ENCODE peak calls at places on chromosomes 5 and 9, in four cellular contexts. L is H1, Z is WTC11, E is SK-N-SH. D is an unnamed sample.

GRCh38 chr5:127564002-127564769 is 46.7 kb downstream of the PRRC1 start:
- DNase-seq in L (no peak), Z (peak), E (peak), D (peak)

GRCh38 chr9:130311019-130311773 is 45.6 kb downstream of the HMCN2 start:
- DNase-seq in L (no peak), Z (no peak), E (no peak), D (no peak)

GRCh38 chr5:171425596-171426244 is 6.3 kb downstream of the FGF18 start:
- DNase-seq in L (no peak), Z (no peak), E (peak), D (no peak)

GRCh38 chr9:7148243-7148765 is 390.5 kb downstream of the KDM4C start:
- DNase-seq in L (no peak), Z (no peak), E (no peak), D (no peak)

GRCh38 chr9:68501159-68501506 is 39.5 kb downstream of the TMEM252 start:
- DNase-seq in L (no peak), Z (no peak), E (no peak), D (no peak)

GRCh38 chr9:115035872-115036612 is 81.9 kb downstream of the TNC start:
- DNase-seq in L (no peak), Z (no peak), E (no peak), D (no peak)

GRCh38 chr9:8904971-8905370 is 1105.4 kb upstream of the DMAC1 start:
- DNase-seq in L (no peak), Z (no peak), E (no peak), D (no peak)

GRCh38 chr5:134273642-134274361 is 47.9 kb upstream of the PPP2CA start:
- DNase-seq in L (no peak), Z (no peak), E (no peak), D (no peak)

GRCh38 chr9:136964833-136965422 is 12.4 kb upstream of the PTGDS start:
- DNase-seq in L (no peak), Z (no peak), E (no peak), D (peak)

GRCh38 chr5:145792840-145793239 is 42.3 kb downstream of the PRELID2 start:
- DNase-seq in L (no peak), Z (no peak), E (no peak), D (no peak)

GRCh38 chr9:106682420-106682819 is 180.5 kb upstream of the ZNF462 start:
- DNase-seq in L (no peak), Z (no peak), E (no peak), D (no peak)

GRCh38 chr5:99187611-99188010 is 258.8 kb upstream of the CHD1 start:
- DNase-seq in L (no peak), Z (no peak), E (no peak), D (no peak)

GRCh38 chr5:131163315-131164119 is 1.5 kb downstream of the HINT1 start:
- DNase-seq in L (no peak), Z (no peak), E (no peak), D (no peak)

GRCh38 chr5:172078027-172078426 is 71.6 kb upstream of the FBXW11 start:
- DNase-seq in L (no peak), Z (no peak), E (no peak), D (no peak)

GRCh38 chr5:178439411-178440162 is 150.6 kb downstream of the COL23A1 start:
- DNase-seq in L (no peak), Z (no peak), E (no peak), D (no peak)

GRCh38 chr5:113367586-113367985 is 67.2 kb downstream of the TSSK1B start:
- DNase-seq in L (no peak), Z (no peak), E (peak), D (peak)

GRCh38 chr5:82387041-82387818 is 109.1 kb upstream of the RPS23 start:
- DNase-seq in L (no peak), Z (no peak), E (peak), D (no peak)

GRCh38 chr5:172855597-172856292 is 21.7 kb downstream of the ERGIC1 start:
- DNase-seq in L (no peak), Z (no peak), E (peak), D (no peak)

GRCh38 chr5:172707285-172708182 is 63.5 kb downstream of the DUSP1 start:
- DNase-seq in L (peak), Z (peak), E (peak), D (no peak)

GRCh38 chr9:109475526-109475925 is 22.6 kb downstream of the PTPN3 start:
- DNase-seq in L (no peak), Z (no peak), E (no peak), D (no peak)

GRCh38 chr5:73454379-73455036 is 5.9 kb upstream of the FOXD1 start:
- DNase-seq in L (peak), Z (peak), E (peak), D (peak)
- TF ChIP-seq TEAD4 in L (peak), Z (no peak), E (no peak), D (no peak)

GRCh38 chr9:132559711-132560110 is 22.7 kb upstream of the BARHL1 start:
- DNase-seq in L (no peak), Z (no peak), E (no peak), D (no peak)

GRCh38 chr9:132557768-132558167 is 24.6 kb upstream of the BARHL1 start:
- DNase-seq in L (no peak), Z (no peak), E (no peak), D (no peak)

GRCh38 chr9:132562313-132562588 is 20.2 kb upstream of the BARHL1 start:
- DNase-seq in L (no peak), Z (no peak), E (no peak), D (no peak)

GRCh38 chr9:132557159-132557558 is 25.2 kb upstream of the BARHL1 start:
- DNase-seq in L (no peak), Z (no peak), E (no peak), D (no peak)

GRCh38 chr9:132560604-132561304 is 21.7 kb upstream of the BARHL1 start:
- DNase-seq in L (no peak), Z (no peak), E (peak), D (no peak)
- TF ChIP-seq TEAD4 in L (no peak), Z (no peak), E (no peak), D (no peak)

DNA sequence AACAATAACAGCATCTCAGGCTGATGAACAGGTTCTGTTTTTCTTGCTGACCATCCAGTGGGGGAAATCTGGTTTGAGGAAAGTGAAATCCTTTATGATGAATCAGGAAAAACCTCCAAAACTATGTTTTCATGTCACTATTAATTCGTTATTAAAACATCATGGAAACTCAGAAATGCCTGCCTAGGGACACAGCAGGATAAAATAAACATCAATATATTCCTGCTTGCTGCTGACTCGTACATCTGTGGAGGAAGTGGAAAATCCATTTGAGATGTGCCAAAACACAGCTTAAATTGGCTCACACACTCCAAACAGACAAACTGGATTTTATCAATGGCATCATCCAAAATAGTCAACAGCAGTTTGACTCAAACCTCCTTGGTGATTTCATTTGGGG is 53.0 kb downstream of the TEK start:
- DNase-seq in L (no peak), Z (no peak), E (no peak), D (no peak)
- TF ChIP-seq TEAD4 in L (no peak), Z (no peak), E (no peak), D (no peak)

GRCh38 chr5:73116506-73116905 is 3.9 kb upstream of the TMEM171 start:
- DNase-seq in L (peak), Z (no peak), E (no peak), D (no peak)

GRCh38 chr5:73117088-73117755 is 3.2 kb upstream of the TMEM171 start:
- DNase-seq in L (no peak), Z (no peak), E (no peak), D (no peak)

GRCh38 chr5:73119492-73120157 is 750 bp upstream of the TMEM171 start:
- DNase-seq in L (peak), Z (peak), E (peak), D (no peak)

GRCh38 chr5:73120222-73121108 is at the start of gene TMEM171:
- DNase-seq in L (peak), Z (peak), E (peak), D (no peak)

DNA sequence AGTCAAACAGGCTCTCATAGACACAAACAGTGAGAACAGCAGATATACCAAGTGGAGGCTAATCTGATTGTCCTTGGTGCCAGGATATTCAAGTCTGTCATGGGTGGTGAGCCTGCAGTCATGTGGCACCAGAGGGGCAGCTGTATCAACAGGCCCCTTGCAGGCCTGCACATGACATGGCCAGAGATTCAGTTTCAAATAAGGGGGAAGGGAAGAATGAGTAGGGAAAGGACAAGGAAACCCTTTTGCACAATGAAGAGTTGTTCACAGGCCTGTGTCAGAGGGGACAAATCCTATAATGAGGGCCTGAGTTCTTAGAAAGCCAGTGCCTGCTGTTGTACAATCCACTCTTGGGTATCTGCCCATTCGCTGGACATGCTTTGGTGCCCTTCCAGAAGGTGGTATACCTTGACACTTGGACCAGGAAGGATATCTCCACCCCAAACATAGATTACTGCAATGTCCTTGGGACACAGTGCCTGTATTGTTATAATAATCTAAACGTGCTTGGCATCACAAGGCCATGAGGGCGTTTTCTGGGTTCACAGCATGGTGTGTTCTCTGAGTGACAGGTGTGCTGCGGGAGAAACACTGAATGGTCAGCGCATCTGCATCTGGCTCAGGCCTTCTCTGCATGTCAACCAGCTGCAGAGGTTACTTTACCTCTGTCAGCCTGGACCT is 1.9 kb upstream of the TMEM171 start:
- DNase-seq in L (no peak), Z (no peak), E (peak), D (no peak)
- TF ChIP-seq TEAD4 in L (no peak), Z (no peak), E (no peak), D (no peak)

GRCh38 chr5:52798952-52799351 is 11.2 kb downstream of the ITGA1 start:
- DNase-seq in L (no peak), Z (no peak), E (no peak), D (no peak)
- TF ChIP-seq TEAD4 in L (no peak), Z (no peak), E (no peak), D (no peak)

GRCh38 chr9:22308177-22308576 is 138.4 kb upstream of the DMRTA1 start:
- DNase-seq in L (no peak), Z (no peak), E (no peak), D (no peak)
- TF ChIP-seq TEAD4 in L (no peak), Z (no peak), E (no peak), D (no peak)

D was measured in K562.